ENCODE peak calls at places on chromosome 16, in eight cellular contexts. P, A, B, L, G, I, O and N are unnamed samples.

GRCh38 chr16:85716016-85716679 is 27.4 kb upstream of the GINS2 start:
- DNase-seq in P (no peak), A (no peak), B (no peak), L (no peak), G (no peak), I (no peak), O (no peak), N (no peak)

GRCh38 chr16:12062343-12063003 is 85.9 kb downstream of the SNX29 start:
- DNase-seq in P (no peak), A (peak), B (no peak), L (peak), G (peak), I (no peak), O (no peak), N (no peak)

GRCh38 chr16:84616515-84616914 is 1.4 kb downstream of the COTL1 start:
- DNase-seq in P (no peak), A (no peak), B (no peak), L (peak), G (peak), I (peak), O (no peak), N (no peak)

GRCh38 chr16:64434526-64435069 is 687.3 kb downstream of the CDH11 start:
- DNase-seq in P (no peak), A (no peak), B (no peak), L (no peak), G (no peak), I (no peak), O (no peak), N (no peak)

GRCh38 chr16:65961491-65962143 is 404.9 kb upstream of the CDH5 start:
- DNase-seq in P (no peak), A (no peak), B (no peak), L (no peak), G (peak), I (no peak), O (no peak), N (no peak)

GRCh38 chr16:72763927-72764628 is 283.9 kb downstream of the ZFHX3 start:
- DNase-seq in P (peak), A (no peak), B (no peak), L (no peak), G (no peak), I (no peak), O (no peak), N (no peak)

GRCh38 chr16:87330257-87330624 is 13.0 kb upstream of the C16orf95 start:
- DNase-seq in P (no peak), A (no peak), B (no peak), L (no peak), G (no peak), I (no peak), O (no peak), N (no peak)

GRCh38 chr16:30051518-30051917 is 14.0 kb upstream of the ALDOA start:
- DNase-seq in P (no peak), A (no peak), B (no peak), L (peak), G (peak), I (no peak), O (no peak), N (no peak)

GRCh38 chr16:4140652-4141051 is 24.4 kb upstream of the ADCY9 start:
- DNase-seq in P (no peak), A (no peak), B (no peak), L (peak), G (peak), I (no peak), O (peak), N (no peak)

GRCh38 chr16:29148867-29149272 is 164.0 kb downstream of the LAT start:
- DNase-seq in P (no peak), A (no peak), B (peak), L (no peak), G (no peak), I (peak), O (no peak), N (peak)

GRCh38 chr16:72536673-72537435 is 364.9 kb upstream of the PMFBP1 start:
- DNase-seq in P (no peak), A (no peak), B (no peak), L (no peak), G (peak), I (no peak), O (no peak), N (no peak)